ENCODE peak calls at places on chromosomes 11 and 22, in five cellular contexts. L, X, A, K and D are unnamed samples. For H3K36me3 and H3K4me1, the result is how much of the 10 kb centered on the place peaks cover.

GRCh38 chr11:8080674-8081590 is at the start of gene TUB:
- DNase-seq in K (no peak), L (peak), A (peak), X (no peak), D (no peak)

GRCh38 chr11:73280606-73281005 is 8.5 kb downstream of the P2RY6 start:
- DNase-seq in A (no peak), L (no peak), K (no peak), X (no peak), D (no peak)

GRCh38 chr11:6249822-6250555 is 9.6 kb upstream of the CCKBR start:
- DNase-seq in K (peak), X (no peak), L (peak), A (no peak), D (peak)

GRCh38 chr11:7667460-7667859 is 5.8 kb downstream of the CYB5R2 start:
- DNase-seq in L (no peak), A (peak), X (no peak), K (no peak), D (no peak)

GRCh38 chr11:1772270-1773130 is 8.8 kb upstream of the CTSD start:
- DNase-seq in L (peak), K (peak), X (peak), A (peak), D (peak)

GRCh38 chr22:22030493-22031182 is 48.1 kb upstream of the TOP3B start:
- DNase-seq in X (no peak), K (no peak), L (peak), A (no peak), D (no peak)

GRCh38 chr11:4643682-4644081 is at the start of gene OR51E1:
- DNase-seq in X (no peak), K (no peak), A (no peak), L (no peak), D (no peak)

GRCh38 chr11:67022961-67023956 is at the start of gene SYT12:
- DNase-seq in K (no peak), X (no peak), L (no peak), A (peak), D (peak)

GRCh38 chr11:114399490-114399889 is 821 bp downstream of the C11orf71 start:
- DNase-seq in X (no peak), L (no peak), A (peak), K (no peak), D (no peak)

GRCh38 chr11:131190446-131190845 is 180.0 kb upstream of the NTM start:
- DNase-seq in L (no peak), K (no peak), A (no peak), X (no peak), D (no peak)

GRCh38 chr11:76257040-76257730 is 50.9 kb upstream of the WNT11 start:
- DNase-seq in K (no peak), A (no peak), X (no peak), L (no peak), D (no peak)

GRCh38 chr11:40679276-40679675 is 780.2 kb downstream of the LRRC4C start:
- DNase-seq in X (no peak), A (peak), K (no peak), L (no peak), D (no peak)

GRCh38 chr11:5159806-5160205 is 5.2 kb upstream of the OR52A1 start:
- DNase-seq in X (no peak), L (no peak), K (no peak), A (no peak), D (no peak)

GRCh38 chr11:64347171-64347867 is 7.3 kb downstream of the CCDC88B start:
- DNase-seq in X (no peak), L (no peak), A (no peak), K (no peak), D (no peak)

GRCh38 chr11:3127706-3128355 is 37.3 kb downstream of the OSBPL5 start:
- DNase-seq in A (no peak), K (no peak), L (peak), X (no peak), D (peak)

GRCh38 chr11:74678041-74678440 is 53.2 kb downstream of the CHRDL2 start:
- DNase-seq in K (no peak), A (no peak), X (no peak), L (no peak), D (no peak)

GRCh38 chr11:9178716-9179115 is 86.4 kb downstream of the DENND5A start:
- DNase-seq in L (no peak), X (no peak), A (no peak), K (no peak), D (no peak)
- H3K36me3 ChIP-seq in L (under half), X (under half), A (under half), K (under half), D (under half)

GRCh38 chr11:117995472-117995871 is 9.3 kb downstream of the IL10RA start:
- DNase-seq in L (no peak), X (no peak), A (no peak), K (no peak), D (no peak)
- H3K4me1 ChIP-seq in L (under half), X (under half), A (under half), K (under half), D (under half)

GRCh38 chr11:77697865-77698264 is 60.3 kb upstream of the CLNS1A start:
- DNase-seq in A (no peak), L (no peak), X (no peak), K (no peak), D (no peak)
- H3K36me3 ChIP-seq in A (under half), L (under half), X (under half), K (under half), D (under half)

DNA sequence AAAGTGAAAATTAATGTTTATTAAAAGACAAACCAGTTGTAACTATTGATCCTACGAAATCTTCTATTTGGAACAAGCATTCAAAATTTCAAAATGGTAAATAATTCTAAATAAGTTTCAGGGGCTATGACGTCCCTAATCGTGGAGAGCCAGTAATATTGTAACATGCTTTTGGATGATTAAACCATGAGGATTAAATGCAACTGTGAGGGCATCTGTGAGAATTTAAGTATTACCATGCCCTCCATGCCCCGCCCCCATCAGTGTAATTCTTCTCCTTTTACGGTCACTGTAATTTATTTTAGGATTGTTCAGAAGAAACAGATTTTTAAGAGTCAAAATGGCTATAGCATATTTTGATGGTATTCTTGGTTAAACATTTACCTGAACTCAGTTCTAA is 133.2 kb downstream of the APOL5 start:
- DNase-seq in K (no peak), L (no peak), A (no peak), X (no peak), D (no peak)
- H3K4me1 ChIP-seq in K (under half), L (under half), A (under half), X (under half), D (under half)

DNA sequence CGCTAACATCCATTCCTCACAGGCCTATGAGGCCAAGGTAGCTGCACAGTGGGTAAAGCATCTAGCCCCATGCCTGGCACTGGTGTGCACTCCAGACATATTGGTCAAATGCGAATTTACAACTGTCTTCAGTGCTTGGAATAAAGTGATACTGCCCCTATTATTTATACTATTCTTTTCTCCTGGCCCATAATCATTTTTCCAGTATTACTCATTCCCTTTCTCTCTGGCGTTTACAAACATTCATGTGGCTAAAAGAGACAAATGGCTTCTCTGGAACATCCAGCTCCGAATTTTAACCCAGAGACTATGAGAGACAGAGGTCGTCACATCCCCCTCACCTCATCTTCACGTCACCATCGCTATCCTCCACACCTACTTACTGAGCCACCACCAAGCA is 87.2 kb upstream of the PITPNB start:
- DNase-seq in A (no peak), X (no peak), L (no peak), K (no peak), D (no peak)
- H3K36me3 ChIP-seq in A (under half), X (under half), L (under half), K (under half), D (under half)

DNA sequence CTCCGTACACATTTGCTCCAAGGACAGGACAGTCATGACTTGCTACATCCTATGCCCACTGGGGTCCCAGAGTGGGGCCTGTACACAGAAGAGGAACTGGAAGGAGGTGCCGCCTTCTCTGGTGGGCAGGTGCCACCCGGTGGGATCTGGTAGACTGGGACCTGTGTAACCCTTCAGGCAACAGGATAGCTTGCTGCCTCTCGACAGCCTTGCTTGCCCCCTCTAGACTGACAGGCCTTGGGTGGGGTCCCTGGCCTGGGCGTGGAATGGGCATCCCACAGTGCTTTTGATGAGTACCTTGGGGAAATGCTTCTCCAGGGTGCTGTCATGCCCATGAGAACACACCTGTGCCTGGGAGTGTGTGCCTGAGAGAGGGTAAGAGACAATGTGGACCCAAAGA is 15.8 kb downstream of the SHANK3 start:
- DNase-seq in X (no peak), K (no peak), L (peak), A (no peak), D (no peak)
- H3K4me1 ChIP-seq in X (under half), K (under half), L (under half), A (under half), D (under half)

GRCh38 chr11:96215826-96216225 is 127.2 kb downstream of the MAML2 start:
- DNase-seq in K (no peak), L (no peak), X (no peak), A (no peak), D (no peak)
- H3K36me3 ChIP-seq in K (under half), L (under half), X (under half), A (under half), D (under half)